ENCODE peak calls at places on chromosomes 7 and 10, in eight cellular contexts. W is HCT116, Q is keratinocyte, G is fibroblast of lung, T is hepatocyte, N is OCI-LY7, R is IMR-90, I is GM23338. P is an unnamed sample.

GRCh38 chr7:42639930-42640329 is 271.9 kb downstream of the C7orf25 start:
- DNase-seq in R (no peak), T (no peak), W (no peak), G (no peak), N (no peak), Q (no peak), I (peak; percentile 8), P (peak; percentile 10)

GRCh38 chr10:90968448-90969086 is 47.7 kb upstream of the ANKRD1 start:
- DNase-seq in N (no peak), T (no peak), G (peak; percentile 83), I (no peak), R (peak; percentile 83), Q (no peak), W (no peak), P (peak; percentile 82)

GRCh38 chr7:144842377-144842851 is 6.6 kb upstream of the TPK1 start:
- DNase-seq in N (no peak), W (no peak), I (peak; percentile 67), T (peak; percentile 40), R (no peak), G (peak; percentile 5), Q (no peak), P (no peak)

GRCh38 chr7:52959878-52960660 is 75.4 kb upstream of the POM121L12 start:
- DNase-seq in N (no peak), G (no peak), W (no peak), T (no peak), R (no peak), I (no peak), Q (no peak), P (no peak)

GRCh38 chr7:152621426-152621825 is 54.5 kb downstream of the XRCC2 start:
- DNase-seq in I (no peak), N (no peak), R (no peak), G (no peak), W (no peak), Q (no peak), T (no peak), P (no peak)

GRCh38 chr7:149285581-149285975 is 23.6 kb downstream of the ZNF783 start:
- DNase-seq in G (peak; percentile 18), I (peak; percentile 49), N (no peak), R (peak; percentile 11), T (no peak), Q (no peak), W (no peak), P (peak; percentile 14)

GRCh38 chr10:109820620-109821405 is 102.5 kb downstream of the XPNPEP1 start:
- DNase-seq in N (no peak), Q (no peak), W (no peak), I (no peak), T (no peak), G (no peak), R (no peak), P (no peak)

GRCh38 chr7:125423444-125424155 is 494.0 kb upstream of the POT1 start:
- DNase-seq in I (no peak), Q (no peak), G (peak; percentile 57), T (no peak), R (no peak), N (no peak), W (no peak), P (peak; percentile 72)

GRCh38 chr7:12766416-12766815 is 79.0 kb downstream of the ARL4A start:
- DNase-seq in Q (no peak), N (no peak), T (no peak), W (no peak), R (no peak), I (no peak), G (no peak), P (no peak)

GRCh38 chr10:69955211-69955805 is 97.3 kb upstream of the MACROH2A2 start:
- DNase-seq in R (no peak), W (no peak), T (no peak), G (no peak), Q (no peak), I (peak; percentile 28), N (no peak), P (no peak)

GRCh38 chr7:111051832-111052231 is 39.1 kb upstream of the LRRN3 start:
- DNase-seq in R (no peak), Q (no peak), G (no peak), N (no peak), I (peak; percentile 83), W (no peak), T (no peak), P (no peak)

GRCh38 chr7:159013181-159013690 is 131.4 kb downstream of the VIPR2 start:
- DNase-seq in Q (no peak), I (no peak), N (no peak), G (no peak), R (no peak), T (no peak), W (no peak), P (no peak)

GRCh38 chr7:23530901-23531793 is 634 bp downstream of the TRA2A start:
- DNase-seq in R (peak; percentile 59), I (peak; percentile 76), T (peak; percentile 79), N (peak; percentile 70), G (peak; percentile 73), W (no peak), Q (no peak), P (peak; percentile 40)

GRCh38 chr7:31875424-31875823 is 188.4 kb downstream of the PPP1R17 start:
- DNase-seq in N (no peak), G (no peak), R (no peak), T (no peak), W (no peak), Q (no peak), I (no peak), P (peak; percentile 26)

GRCh38 chr10:73439605-73440298 is 6.4 kb upstream of the MSS51 start:
- DNase-seq in R (peak; percentile 81), W (no peak), Q (no peak), N (no peak), T (no peak), G (peak; percentile 25), I (no peak), P (peak; percentile 84)

GRCh38 chr10:28331821-28332220 is 29.0 kb upstream of the MPP7 start:
- DNase-seq in W (no peak), Q (peak; percentile 61), G (peak; percentile 93), T (no peak), I (no peak), N (peak; percentile 16), R (peak; percentile 97), P (peak; percentile 55)

GRCh38 chr7:55018361-55019328 is at the start of gene EGFR:
- DNase-seq in Q (no peak), R (peak; percentile 80), W (peak; percentile 40), T (peak; percentile 87), N (no peak), G (peak; percentile 81), I (peak; percentile 75), P (peak; percentile 76)

GRCh38 chr10:126187399-126187798 is 200.9 kb downstream of the ADAM12 start:
- DNase-seq in Q (no peak), W (no peak), N (no peak), R (no peak), G (no peak), I (peak; percentile 11), T (no peak), P (no peak)

GRCh38 chr10:118310822-118311221 is 31.3 kb downstream of the FAM204A start:
- DNase-seq in N (no peak), W (no peak), R (peak; percentile 48), G (peak; percentile 46), I (no peak), T (no peak), Q (no peak), P (peak; percentile 34)

DNA sequence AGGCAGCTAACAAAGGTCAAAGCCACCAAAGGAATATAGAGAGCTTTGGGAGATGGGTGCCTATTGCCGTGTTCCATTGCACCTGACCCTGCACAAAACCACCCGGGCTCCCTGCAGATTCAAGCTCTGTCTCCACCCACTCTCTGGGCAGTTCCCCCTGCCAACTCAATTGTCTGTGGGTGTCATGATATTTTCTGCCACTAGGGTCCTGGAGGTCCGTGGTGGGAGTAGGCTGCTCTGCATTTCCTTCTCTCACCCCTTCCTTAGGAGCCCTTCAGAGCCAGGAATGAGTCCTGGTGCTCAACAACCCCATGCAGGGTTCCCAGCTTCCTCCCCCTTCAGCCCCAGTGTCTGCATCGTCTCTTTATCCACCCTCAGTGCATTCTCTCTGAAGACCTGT is 34.1 kb downstream of the PNLIPRP2 start:
- DNase-seq in G (no peak), Q (no peak), T (no peak), I (peak; percentile 74), R (no peak), N (no peak), W (peak; percentile 44), P (peak; percentile 15)
- TF ChIP-seq CTCF in G (no peak), Q (peak; percentile 39), T (peak; percentile 11), I (peak; percentile 53), R (no peak), N (peak; percentile 50), W (peak; percentile 16), P (peak; percentile 28)

DNA sequence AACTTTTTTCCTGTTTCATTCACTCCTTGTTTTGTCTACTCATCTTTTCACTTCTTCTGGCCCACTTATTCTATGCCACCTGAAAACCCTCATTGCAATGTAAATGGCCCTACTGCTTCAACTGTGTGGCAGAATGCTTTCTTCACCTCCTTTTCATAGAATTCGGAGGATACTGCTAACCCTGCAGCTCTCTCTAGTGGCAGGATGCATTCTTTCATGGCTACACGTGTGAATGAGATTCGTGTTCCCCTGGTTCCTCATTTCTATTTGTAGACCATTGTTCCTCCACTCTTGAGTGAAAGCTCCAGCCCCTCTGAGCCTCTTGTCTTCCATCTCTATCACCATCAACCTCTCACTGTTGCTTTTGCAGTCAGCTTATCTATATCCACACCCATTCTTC is 20.9 kb upstream of the CYP26C1 start:
- DNase-seq in R (peak; percentile 46), T (peak; percentile 17), Q (no peak), W (peak; percentile 12), N (peak; percentile 64), G (peak; percentile 59), I (peak; percentile 82), P (peak; percentile 59)
- H2AFZ ChIP-seq in R (no peak overlapping the region), T (no peak overlapping the region), Q (no peak overlapping the region), W (no peak overlapping the region), N (no peak overlapping the region), G (no peak overlapping the region), I (no peak overlapping the region), P (no peak overlapping the region)

DNA sequence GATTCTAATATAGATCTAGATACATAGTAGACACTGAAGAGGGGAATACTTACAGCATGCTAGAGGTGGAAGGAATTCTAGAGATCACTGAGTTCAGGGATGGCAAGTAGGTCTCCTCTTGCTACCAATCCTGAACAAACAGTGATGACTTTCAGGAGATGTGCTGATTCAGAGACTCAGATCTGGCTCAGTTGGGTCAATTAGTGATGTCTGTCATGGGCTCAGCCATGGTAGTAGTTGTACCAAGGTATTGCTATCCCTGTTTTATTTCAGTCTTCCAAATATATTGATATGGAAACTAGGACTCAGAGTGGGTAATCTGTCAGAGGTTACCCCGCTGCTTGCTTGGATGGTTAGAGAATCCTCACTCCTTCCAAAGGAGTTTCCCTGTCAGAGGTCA is 38.5 kb downstream of the UNC5B start:
- DNase-seq in N (no peak), T (no peak), W (no peak), R (peak; percentile 31), I (no peak), Q (no peak), G (no peak), P (no peak)
- H4K20me1 ChIP-seq in N (no peaks in the 10 kb centered on the region), T (no peaks in the 10 kb centered on the region), W (no peaks in the 10 kb centered on the region), R (no peaks in the 10 kb centered on the region), I (peaks cover 2% of the 10 kb centered on the region), Q (no peaks in the 10 kb centered on the region), G (no peaks in the 10 kb centered on the region), P (no peaks in the 10 kb centered on the region)

DNA sequence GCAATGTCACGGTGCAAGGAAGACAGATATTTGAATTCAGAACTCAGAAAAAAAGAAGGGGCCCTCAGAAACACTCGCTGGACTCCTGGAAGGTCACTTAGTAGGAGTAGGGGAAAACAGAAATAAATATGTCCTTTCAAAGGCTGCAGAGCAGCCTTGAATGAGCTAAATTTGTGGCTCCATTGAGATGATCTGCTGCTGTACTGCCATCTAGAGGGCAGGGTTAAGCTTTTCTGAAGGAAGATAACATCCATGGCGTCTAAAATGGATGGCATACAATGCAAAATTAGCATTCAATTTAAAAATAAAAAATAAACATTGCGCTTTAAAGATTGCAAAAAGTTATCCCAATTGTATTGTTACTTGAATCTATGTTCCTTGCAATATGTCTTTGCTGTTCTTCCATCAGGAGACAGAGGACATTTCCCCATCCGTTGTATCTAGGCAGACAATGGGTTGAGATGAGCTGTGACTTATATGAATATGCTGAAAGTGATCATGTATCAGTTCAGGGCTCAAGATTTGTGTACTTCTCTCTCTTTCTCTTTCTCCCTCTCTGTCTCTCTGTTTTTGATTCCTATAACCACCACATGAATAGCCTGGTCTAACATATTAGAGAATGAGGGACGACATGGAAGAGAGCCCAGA is 642.2 kb downstream of the SH2D4B start:
- DNase-seq in N (peak; percentile 20), Q (no peak), R (peak; percentile 2), W (no peak), G (no peak), I (peak; percentile 74), T (peak; percentile 58), P (peak; percentile 2)
- TF ChIP-seq CTCF in N (peak; percentile 77), Q (peak; percentile 23), R (peak; percentile 34), W (no peak), G (no peak), I (peak; percentile 76), T (peak; percentile 59), P (peak; percentile 34)